ENCODE peak calls at places on chromosomes 16 and 17, in nine cellular contexts. M, Y, B, S, W, V, D, T and Z are unnamed samples.

GRCh38 chr17:50865868-50866260 is 290 bp downstream of the TOB1 start:
- DNase-seq in Y (no peak), T (no peak), M (no peak), V (no peak), D (no peak), S (no peak), W (no peak), B (no peak), Z (no peak)

GRCh38 chr17:67026341-67026740 is 18.0 kb upstream of the CACNG1 start:
- DNase-seq in T (no peak), V (no peak), D (no peak), S (no peak), W (no peak), M (no peak), B (no peak), Y (no peak), Z (no peak)

GRCh38 chr17:29160253-29160652 is 19.9 kb downstream of the MYO18A start:
- DNase-seq in D (no peak), B (no peak), M (no peak), Y (no peak), T (no peak), W (no peak), V (no peak), S (no peak), Z (no peak)

GRCh38 chr16:10828851-10829331 is 10.3 kb upstream of the TVP23A start:
- DNase-seq in D (no peak), W (peak; percentile 95), T (peak; percentile 93), M (peak; percentile 82), Y (no peak), S (peak; percentile 96), B (peak; percentile 83), V (peak; percentile 93), Z (no peak)

GRCh38 chr16:66447491-66447890 is 20.4 kb downstream of the BEAN1 start:
- DNase-seq in T (no peak), B (no peak), D (no peak), S (no peak), M (no peak), W (no peak), Y (no peak), V (no peak), Z (no peak)

GRCh38 chr16:22369221-22369811 is 5.1 kb downstream of the CDR2 start:
- DNase-seq in B (no peak), W (no peak), Y (no peak), T (no peak), M (no peak), V (peak; percentile 69), S (no peak), D (no peak), Z (no peak)

GRCh38 chr16:84806256-84806889 is 13.4 kb upstream of the CRISPLD2 start:
- DNase-seq in B (no peak), D (no peak), Y (peak; percentile 52), W (peak; percentile 78), S (peak; percentile 52), T (peak; percentile 35), V (peak; percentile 88), M (peak; percentile 86), Z (no peak)

GRCh38 chr17:35786941-35787432 is 8.5 kb downstream of the MMP28 start:
- DNase-seq in Y (no peak), B (no peak), D (no peak), M (peak; percentile 86), T (no peak), W (no peak), V (peak; percentile 35), S (no peak), Z (no peak)

GRCh38 chr17:882827-883585 is 96.6 kb downstream of the NXN start:
- DNase-seq in T (peak; percentile 60), B (peak; percentile 56), V (peak; percentile 26), S (peak; percentile 78), W (no peak), M (no peak), Y (no peak), D (no peak), Z (no peak)

GRCh38 chr17:19757536-19758180 is 9.6 kb upstream of the ALDH3A1 start:
- DNase-seq in S (no peak), Y (no peak), T (no peak), M (no peak), D (no peak), B (no peak), V (no peak), W (no peak), Z (no peak)
- H3K27ac ChIP-seq in S (no peak overlapping the region), Y (peak overlapping the region; percentile 98), T (no peak overlapping the region), M (no peak overlapping the region), D (no peak overlapping the region), B (no peak overlapping the region), V (no peak overlapping the region), W (no peak overlapping the region), Z (no peak overlapping the region)

DNA sequence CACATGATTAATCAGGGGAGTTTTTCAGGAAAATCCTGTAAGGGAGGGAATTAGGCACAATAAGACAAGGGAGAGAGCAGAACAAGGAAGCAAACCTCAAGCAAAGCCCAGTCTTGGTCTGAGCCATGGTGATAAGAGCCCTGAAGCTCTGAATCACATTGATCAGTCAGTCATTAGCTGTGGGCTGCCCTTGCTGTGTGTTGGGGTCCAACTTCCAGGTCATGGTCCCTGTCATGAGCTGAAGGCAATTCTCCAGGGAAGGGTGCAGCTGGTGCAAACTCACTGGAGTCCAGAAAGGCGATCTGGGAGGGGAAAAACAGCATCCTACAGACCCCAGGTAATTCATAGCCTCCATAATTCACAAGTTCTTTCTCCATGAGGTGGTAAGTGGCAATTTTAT is 89.9 kb downstream of the CYLD start:
- DNase-seq in B (no peak), Y (no peak), W (peak; percentile 34), M (no peak), T (no peak), D (no peak), S (no peak), V (no peak), Z (no peak)
- H3K9me3 ChIP-seq in B (peaks cover 6% of the 10 kb centered on the region), Y (no peaks in the 10 kb centered on the region), W (peaks cover 3% of the 10 kb centered on the region), M (no peaks in the 10 kb centered on the region), T (no peaks in the 10 kb centered on the region), D (no peaks in the 10 kb centered on the region), S (peaks cover 4% of the 10 kb centered on the region), V (no peaks in the 10 kb centered on the region), Z (no peaks in the 10 kb centered on the region)

DNA sequence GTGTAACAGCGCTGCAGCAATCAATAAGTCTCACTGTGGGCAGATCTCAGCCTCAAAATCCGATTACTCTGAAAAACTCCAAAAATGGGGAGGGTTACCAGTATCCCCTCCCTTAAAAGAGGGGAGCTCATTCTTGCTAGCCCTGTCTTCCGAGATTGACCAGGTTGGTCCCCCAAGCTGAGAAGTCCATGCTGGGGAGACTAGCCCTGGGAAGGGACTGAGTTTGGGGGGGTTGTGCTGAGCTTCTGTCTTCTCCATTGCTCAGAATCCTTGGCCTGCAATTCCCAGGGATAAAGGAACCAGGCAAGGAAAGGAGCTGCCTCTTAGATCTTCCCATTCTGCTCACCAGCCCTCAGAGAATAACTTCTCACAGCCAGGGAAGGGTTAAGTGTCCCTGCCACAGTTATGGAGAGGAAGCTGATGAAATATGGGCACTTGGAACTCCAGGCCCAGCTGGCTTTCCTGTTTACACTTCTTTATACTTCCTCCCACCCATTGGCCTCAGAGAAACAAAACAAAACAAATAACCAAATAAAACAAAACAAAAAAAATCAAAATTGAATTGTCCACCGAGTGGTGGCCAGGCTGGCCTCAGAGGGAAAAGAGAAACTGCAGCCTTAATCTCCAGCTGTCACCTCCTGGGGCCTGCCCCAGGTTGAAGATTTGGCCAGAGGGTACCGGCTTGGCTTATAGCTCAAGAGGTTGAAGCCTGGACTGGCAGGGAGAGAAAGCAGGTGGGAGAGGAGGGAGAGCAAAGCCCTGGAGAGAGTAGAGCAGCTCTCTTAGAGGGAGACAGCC is 2.6 kb downstream of the HOXB3 start:
- DNase-seq in T (no peak), W (no peak), D (no peak), Y (no peak), B (no peak), V (no peak), S (no peak), M (no peak), Z (peak; percentile 59)
- H3K4me3 ChIP-seq in T (no peak overlapping the region), W (no peak overlapping the region), D (no peak overlapping the region), Y (no peak overlapping the region), B (no peak overlapping the region), V (no peak overlapping the region), S (no peak overlapping the region), M (no peak overlapping the region), Z (no peak overlapping the region)

DNA sequence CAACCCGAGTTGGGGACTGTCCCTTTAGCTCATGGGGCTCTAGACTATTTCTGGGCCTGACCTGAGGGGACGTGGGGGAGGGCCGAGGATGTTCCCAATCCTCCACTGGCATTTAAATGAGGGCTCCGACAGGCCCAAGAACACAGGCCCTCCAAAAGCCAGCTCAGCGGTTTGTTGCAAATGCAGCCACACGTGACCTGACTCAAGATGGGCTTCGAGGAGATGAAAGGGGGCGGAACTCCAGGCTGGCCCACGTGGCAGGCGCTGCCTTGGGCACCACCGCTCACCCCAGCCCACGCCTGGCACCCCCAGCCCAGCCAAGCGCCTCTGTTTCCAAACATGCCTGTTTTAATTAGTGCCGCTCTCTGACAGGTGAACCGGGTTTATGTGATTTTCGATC is 226.6 kb downstream of the KATNIP start:
- DNase-seq in B (no peak), S (no peak), Y (no peak), V (no peak), D (no peak), M (no peak), W (no peak), T (no peak), Z (no peak)
- H3K27ac ChIP-seq in B (no peak overlapping the region), S (no peak overlapping the region), Y (no peak overlapping the region), V (no peak overlapping the region), D (no peak overlapping the region), M (no peak overlapping the region), W (no peak overlapping the region), T (no peak overlapping the region), Z (no peak overlapping the region)

DNA sequence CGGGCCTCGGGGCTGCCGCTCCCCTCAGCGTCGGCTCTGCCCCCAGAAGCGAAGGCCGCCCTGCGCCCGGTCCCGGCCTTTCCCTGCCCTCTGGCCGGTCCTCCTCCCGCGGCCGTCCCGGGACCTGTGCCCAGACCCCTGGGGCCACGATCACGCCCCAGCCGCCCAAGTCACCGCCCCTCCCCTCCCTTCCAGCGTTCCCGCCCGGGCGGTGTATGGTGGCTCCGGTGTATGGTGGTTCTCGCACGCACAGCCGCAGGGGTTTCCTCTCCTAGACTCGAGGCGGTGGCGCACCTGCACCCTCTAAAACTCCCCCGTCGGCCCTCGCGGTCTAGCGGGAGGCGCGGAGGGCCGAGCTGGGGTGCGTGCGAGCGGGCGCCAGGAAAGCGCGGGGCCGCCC is 10.0 kb downstream of the TIGD7 start:
- DNase-seq in D (no peak), S (no peak), T (no peak), W (no peak), M (no peak), Y (no peak), V (no peak), B (no peak), Z (no peak)
- H3K9me3 ChIP-seq in D (peaks cover 53% of the 10 kb centered on the region), S (peaks cover 100% of the 10 kb centered on the region), T (no peaks in the 10 kb centered on the region), W (peaks cover 11% of the 10 kb centered on the region), M (peaks cover 3% of the 10 kb centered on the region), Y (peaks cover 97% of the 10 kb centered on the region), V (no peaks in the 10 kb centered on the region), B (peaks cover 100% of the 10 kb centered on the region), Z (no peaks in the 10 kb centered on the region)